ENCODE peak calls at places on chromosomes 3 and 15, in five cellular contexts. F is tibial artery, B is neural crest cell, D is LNCaP clone FGC, R is AG20443. N is an unnamed sample.

GRCh38 chr15:97248376-97248775 is 712.1 kb upstream of the ARRDC4 start:
- DNase-seq in B (no peak), D (no peak), R (no peak), F (no peak), N (no peak)

GRCh38 chr15:75532413-75533250 is 46.5 kb downstream of the PTPN9 start:
- DNase-seq in B (peak), D (peak), R (peak), F (peak), N (peak)

GRCh38 chr3:187223799-187224198 is 26.5 kb downstream of the RTP1 start:
- DNase-seq in D (peak), F (no peak), B (no peak), R (no peak), N (peak)

GRCh38 chr3:12401208-12401607 is 83.1 kb upstream of the TSEN2 start:
- DNase-seq in R (no peak), F (no peak), B (no peak), D (no peak), N (no peak)

GRCh38 chr3:144590854-144591253 is 619.2 kb downstream of the DIPK2A start:
- DNase-seq in R (peak), D (no peak), F (no peak), B (no peak), N (no peak)

GRCh38 chr3:187020376-187020775 is 90.0 kb downstream of the ST6GAL1 start:
- DNase-seq in D (no peak), F (no peak), R (no peak), B (no peak), N (no peak)

GRCh38 chr3:71303627-71304260 is 279.8 kb downstream of the FOXP1 start:
- DNase-seq in R (no peak), B (no peak), F (no peak), D (no peak), N (no peak)

GRCh38 chr3:53027254-53027844 is 18.5 kb downstream of the SFMBT1 start:
- DNase-seq in F (no peak), D (no peak), R (no peak), B (no peak), N (no peak)

GRCh38 chr15:20344601-20345400 is 196.8 kb downstream of the GOLGA6L6 start:
- DNase-seq in B (no peak), D (no peak), R (peak), F (no peak), N (peak)

GRCh38 chr3:111936967-111937366 is 41.9 kb upstream of the ABHD10 start:
- DNase-seq in D (no peak), B (no peak), F (no peak), R (peak), N (no peak)

GRCh38 chr15:47812436-47813109 is 95.3 kb downstream of the SEMA6D start:
- DNase-seq in R (no peak), D (no peak), B (no peak), F (no peak), N (no peak)

GRCh38 chr3:71232895-71233294 is 350.6 kb downstream of the FOXP1 start:
- DNase-seq in F (no peak), R (no peak), B (no peak), D (no peak), N (no peak)

N was measured in ureter.